ENCODE peak calls at places on chromosomes 7 and 10, in five cellular contexts. M is activated CD4-positive, alpha-beta T cell treated with anti-CD3 and anti-CD28 coated beads, Interleukin-2, amount 50 U/mL, for 1 hour; Y is posterior cingulate gyrus; D is astrocyte of the cerebellum; F is cardiac fibroblast. Z is an unnamed sample.

GRCh38 chr10:8312861-8313260 is 258.4 kb downstream of the GATA3 start:
- DNase-seq in D (no peak), F (peak; percentile 80), Y (no peak), M (no peak), Z (no peak)

GRCh38 chr7:105932835-105933477 is 30.1 kb upstream of the CDHR3 start:
- DNase-seq in Y (no peak), F (peak; percentile 86), M (no peak), D (peak; percentile 59), Z (no peak)

GRCh38 chr7:129781128-129781855 is 169.8 kb downstream of the NRF1 start:
- DNase-seq in F (no peak), M (no peak), D (no peak), Y (no peak), Z (no peak)

GRCh38 chr7:55570939-55571338 is 1.4 kb downstream of the VOPP1 start:
- DNase-seq in D (peak; percentile 77), F (peak; percentile 90), Y (no peak), M (no peak), Z (no peak)

GRCh38 chr7:104791065-104791464 is 222.9 kb upstream of the KMT2E start:
- DNase-seq in Y (no peak), D (peak; percentile 70), F (peak; percentile 69), M (no peak), Z (no peak)

GRCh38 chr7:106418094-106418493 is 133.3 kb upstream of the NAMPT start:
- DNase-seq in Y (no peak), D (peak; percentile 4), F (peak; percentile 85), M (no peak), Z (no peak)

GRCh38 chr7:22193361-22194016 is 163.5 kb downstream of the RAPGEF5 start:
- DNase-seq in D (peak; percentile 18), F (peak; percentile 14), M (no peak), Y (peak; percentile 89), Z (peak; percentile 74)

GRCh38 chr10:11533328-11533781 is 78.1 kb downstream of the USP6NL start:
- DNase-seq in F (peak; percentile 31), Y (no peak), M (no peak), D (no peak), Z (no peak)

GRCh38 chr7:97639036-97639435 is 92.8 kb upstream of the TAC1 start:
- DNase-seq in M (no peak), D (no peak), F (peak; percentile 1), Y (no peak), Z (no peak)

GRCh38 chr10:90930070-90930837 is 9.4 kb upstream of the ANKRD1 start:
- DNase-seq in M (no peak), D (peak; percentile 88), F (peak; percentile 79), Y (no peak), Z (no peak)

GRCh38 chr7:137609500-137609899 is 237.3 kb downstream of the DGKI start:
- DNase-seq in F (peak; percentile 29), Y (no peak), D (no peak), M (no peak), Z (no peak)

GRCh38 chr7:87398441-87398840 is 53.0 kb downstream of the CROT start:
- DNase-seq in D (peak; percentile 6), M (no peak), Y (no peak), F (peak; percentile 55), Z (no peak)

GRCh38 chr10:97707134-97707861 is 6.2 kb upstream of the MARVELD1 start:
- DNase-seq in F (no peak), D (no peak), M (no peak), Y (peak; percentile 52), Z (no peak)

GRCh38 chr7:77653572-77653971 is 42.7 kb upstream of the RSBN1L start:
- DNase-seq in M (no peak), F (no peak), D (no peak), Y (no peak), Z (no peak)

GRCh38 chr10:24550680-24551079 is 173.0 kb downstream of the ARHGAP21 start:
- DNase-seq in Y (no peak), D (no peak), F (no peak), M (no peak), Z (no peak)

GRCh38 chr10:8473205-8473604 is 418.7 kb downstream of the GATA3 start:
- DNase-seq in M (peak; percentile 10), Y (no peak), D (no peak), F (peak; percentile 43), Z (no peak)

GRCh38 chr10:110404374-110404773 is 93.3 kb upstream of the DUSP5 start:
- DNase-seq in D (no peak), F (no peak), Y (no peak), M (no peak), Z (no peak)